ENCODE peak calls at places on chromosome 3, in six cellular contexts. I, U, J, S, G and K are unnamed samples.

GRCh38 chr3:12994357-12994606 is 78.9 kb downstream of the IQSEC1 start:
- DNase-seq in I (no peak), U (peak; percentile 50), J (peak; percentile 67), S (no peak), G (peak; percentile 46), K (no peak)

GRCh38 chr3:46538803-46539442 is 27.2 kb downstream of the LRRC2 start:
- DNase-seq in I (no peak), U (no peak), J (peak; percentile 59), S (no peak), G (no peak), K (peak; percentile 24)

GRCh38 chr3:156614642-156615511 is 59.5 kb upstream of the TIPARP start:
- DNase-seq in I (no peak), U (peak; percentile 11), J (no peak), S (no peak), G (no peak), K (no peak)

GRCh38 chr3:134665243-134665642 is 14.4 kb upstream of the KY start:
- DNase-seq in I (peak; percentile 62), U (no peak), J (no peak), S (no peak), G (no peak), K (no peak)

GRCh38 chr3:14154242-14154641 is 24.2 kb downstream of the XPC start:
- DNase-seq in I (no peak), U (no peak), J (no peak), S (no peak), G (no peak), K (no peak)

GRCh38 chr3:165254812-165255211 is 58.6 kb upstream of the SLITRK3 start:
- DNase-seq in I (no peak), U (peak; percentile 72), J (no peak), S (no peak), G (no peak), K (peak; percentile 80)

GRCh38 chr3:27311400-27311799 is 57.8 kb downstream of the NEK10 start:
- DNase-seq in I (no peak), U (peak; percentile 10), J (no peak), S (no peak), G (no peak), K (peak; percentile 91)

GRCh38 chr3:127464642-127465041 is 125.9 kb downstream of the TPRA1 start:
- DNase-seq in I (no peak), U (no peak), J (no peak), S (no peak), G (no peak), K (no peak)

GRCh38 chr3:44983413-44984040 is 7.5 kb downstream of the EXOSC7 start:
- DNase-seq in I (no peak), U (no peak), J (no peak), S (no peak), G (no peak), K (no peak)

GRCh38 chr3:143442761-143443477 is 323.3 kb downstream of the CHST2 start:
- DNase-seq in I (no peak), U (no peak), J (no peak), S (no peak), G (no peak), K (no peak)

GRCh38 chr3:48546203-48546829 is 10.3 kb downstream of the PFKFB4 start:
- DNase-seq in I (no peak), U (no peak), J (no peak), S (no peak), G (no peak), K (no peak)

GRCh38 chr3:31285808-31286486 is 246.8 kb upstream of the STT3B start:
- DNase-seq in I (no peak), U (no peak), J (no peak), S (no peak), G (no peak), K (no peak)

GRCh38 chr3:59654120-59654952 is 604.5 kb upstream of the CFAP20DC start:
- DNase-seq in I (no peak), U (no peak), J (no peak), S (no peak), G (no peak), K (no peak)

GRCh38 chr3:166844329-166844728 is 535.8 kb downstream of the ZBBX start:
- DNase-seq in I (no peak), U (no peak), J (no peak), S (no peak), G (no peak), K (peak; percentile 34)

GRCh38 chr3:57298041-57298440 is 5.6 kb upstream of the ASB14 start:
- DNase-seq in I (no peak), U (no peak), J (no peak), S (no peak), G (no peak), K (peak; percentile 79)

GRCh38 chr3:149385617-149386298 is 8.3 kb upstream of the TM4SF1 start:
- DNase-seq in I (no peak), U (no peak), J (no peak), S (no peak), G (no peak), K (no peak)

GRCh38 chr3:9208713-9209112 is 40.7 kb downstream of the SRGAP3 start:
- DNase-seq in I (no peak), U (no peak), J (no peak), S (no peak), G (no peak), K (no peak)

GRCh38 chr3:192861972-192862371 is 55.7 kb downstream of the MB21D2 start:
- DNase-seq in I (no peak), U (no peak), J (no peak), S (no peak), G (no peak), K (no peak)

GRCh38 chr3:12483364-12483763 is 916 bp upstream of the TSEN2 start:
- DNase-seq in I (no peak), U (no peak), J (no peak), S (no peak), G (no peak), K (peak; percentile 12)

GRCh38 chr3:148078659-148079058 is 619.0 kb upstream of the AGTR1 start:
- DNase-seq in I (no peak), U (no peak), J (no peak), S (no peak), G (no peak), K (no peak)

GRCh38 chr3:124859025-124859424 is 28.1 kb downstream of the ITGB5 start:
- DNase-seq in I (no peak), U (no peak), J (peak; percentile 26), S (no peak), G (no peak), K (no peak)

GRCh38 chr3:123194552-123194951 is 7.2 kb upstream of the SEC22A start:
- DNase-seq in I (no peak), U (peak; percentile 89), J (no peak), S (no peak), G (peak; percentile 83), K (no peak)

GRCh38 chr3:130658666-130659065 is 88.0 kb downstream of the PIK3R4 start:
- DNase-seq in I (no peak), U (no peak), J (no peak), S (no peak), G (no peak), K (peak; percentile 8)

GRCh38 chr3:151085889-151086483 is 522 bp downstream of the MED12L start:
- DNase-seq in I (no peak), U (peak; percentile 60), J (peak; percentile 19), S (peak; percentile 30), G (peak; percentile 57), K (no peak)

GRCh38 chr3:17553080-17553479 is 189.4 kb downstream of the TBC1D5 start:
- DNase-seq in I (no peak), U (no peak), J (no peak), S (no peak), G (no peak), K (no peak)

GRCh38 chr3:140258222-140258724 is 323.3 kb downstream of the CLSTN2 start:
- DNase-seq in I (no peak), U (no peak), J (no peak), S (no peak), G (no peak), K (no peak)

GRCh38 chr3:54830658-54831057 is 97.2 kb downstream of the LRTM1 start:
- DNase-seq in I (no peak), U (peak; percentile 82), J (no peak), S (no peak), G (peak; percentile 64), K (peak; percentile 61)

GRCh38 chr3:101940521-101940992 is 91.2 kb downstream of the NFKBIZ start:
- DNase-seq in I (no peak), U (peak; percentile 62), J (peak; percentile 78), S (no peak), G (no peak), K (peak; percentile 79)

GRCh38 chr3:42505849-42506410 is 3.5 kb downstream of the VIPR1 start:
- DNase-seq in I (peak; percentile 45), U (no peak), J (no peak), S (no peak), G (peak; percentile 5), K (no peak)

GRCh38 chr3:182115328-182116045 is 403.8 kb downstream of the SOX2 start:
- DNase-seq in I (no peak), U (no peak), J (no peak), S (no peak), G (no peak), K (no peak)

GRCh38 chr3:196207833-196208607 is 3.2 kb downstream of the ZDHHC19 start:
- DNase-seq in I (no peak), U (peak; percentile 95), J (peak; percentile 65), S (no peak), G (peak; percentile 94), K (no peak)